ENCODE peak calls at places on chromosomes 3 and 15, in four cellular contexts. T is MM.1S, P is heart right ventricle, K is lower lobe of right lung. F is an unnamed sample. For H3K9me3, the result is how much of the 10 kb centered on the place peaks cover.

GRCh38 chr3:197926418-197926817 is 23.6 kb upstream of the RPL35A start:
- DNase-seq in T (no peak), P (no peak), K (no peak), F (peak)

GRCh38 chr3:139506792-139507191 is 30.5 kb upstream of the RBP2 start:
- DNase-seq in T (no peak), P (no peak), K (no peak), F (no peak)

GRCh38 chr3:37990527-37990926 is at the start of gene VILL:
- DNase-seq in T (no peak), P (no peak), K (peak), F (no peak)

GRCh38 chr3:127819656-127820055 is 2.7 kb downstream of the MGLL start:
- DNase-seq in T (no peak), P (no peak), K (no peak), F (no peak)

GRCh38 chr3:16477054-16477453 is 36.4 kb downstream of the RFTN1 start:
- DNase-seq in T (no peak), P (no peak), K (no peak), F (no peak)

GRCh38 chr15:99181544-99181943 is 67.8 kb downstream of the TTC23 start:
- DNase-seq in T (no peak), P (peak), K (no peak), F (no peak)

GRCh38 chr3:156644958-156645357 is 29.4 kb upstream of the TIPARP start:
- DNase-seq in T (no peak), P (no peak), K (no peak), F (no peak)

GRCh38 chr3:10957976-10958749 is 34.4 kb upstream of the SLC6A1 start:
- DNase-seq in T (no peak), P (peak), K (peak), F (no peak)

GRCh38 chr3:25727316-25727715 is 55.9 kb downstream of the NGLY1 start:
- DNase-seq in T (no peak), P (no peak), K (no peak), F (no peak)

GRCh38 chr3:20060924-20061323 is 20.7 kb downstream of the KAT2B start:
- DNase-seq in T (peak), P (no peak), K (no peak), F (no peak)

GRCh38 chr15:92012368-92012629 is 158.8 kb downstream of the SLCO3A1 start:
- DNase-seq in T (no peak), P (no peak), K (no peak), F (no peak)

GRCh38 chr3:58672451-58672850 is 5.9 kb upstream of the FAM3D start:
- DNase-seq in T (no peak), P (no peak), K (no peak), F (no peak)

GRCh38 chr15:39586387-39587171 is 5.7 kb downstream of the THBS1 start:
- DNase-seq in T (no peak), P (no peak), K (no peak), F (no peak)

GRCh38 chr3:30502051-30502741 is 104.2 kb upstream of the TGFBR2 start:
- DNase-seq in T (no peak), P (no peak), K (no peak), F (no peak)

DNA sequence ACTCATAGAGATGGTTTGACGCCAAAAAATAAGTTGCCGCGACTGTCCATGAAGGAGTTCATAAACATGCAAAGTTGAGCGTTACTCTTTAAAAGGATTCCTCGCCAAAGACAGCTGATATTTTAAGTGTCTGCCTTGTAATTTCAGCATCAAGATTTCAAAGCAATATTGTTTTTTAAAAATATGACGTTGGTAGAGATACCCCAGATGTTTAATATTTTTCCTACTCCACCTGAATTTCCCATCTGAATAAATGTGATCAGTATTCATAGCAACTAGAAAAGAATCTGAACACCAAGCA is 155.0 kb downstream of the TUSC7 start:
- DNase-seq in T (no peak), P (no peak), K (no peak), F (no peak)
- H3K4me3 ChIP-seq in T (no peak), P (no peak), K (no peak), F (no peak)

GRCh38 chr3:861721-862120 is 231.1 kb upstream of the CNTN6 start:
- DNase-seq in T (no peak), P (no peak), K (no peak), F (no peak)

GRCh38 chr3:853489-853888 is 239.3 kb upstream of the CNTN6 start:
- DNase-seq in T (no peak), P (no peak), K (no peak), F (no peak)

GRCh38 chr3:859135-859534 is 233.7 kb upstream of the CNTN6 start:
- DNase-seq in T (no peak), P (no peak), K (no peak), F (no peak)
- H3K9me3 ChIP-seq in T (under half), P (under half), K (under half), F (under half)

DNA sequence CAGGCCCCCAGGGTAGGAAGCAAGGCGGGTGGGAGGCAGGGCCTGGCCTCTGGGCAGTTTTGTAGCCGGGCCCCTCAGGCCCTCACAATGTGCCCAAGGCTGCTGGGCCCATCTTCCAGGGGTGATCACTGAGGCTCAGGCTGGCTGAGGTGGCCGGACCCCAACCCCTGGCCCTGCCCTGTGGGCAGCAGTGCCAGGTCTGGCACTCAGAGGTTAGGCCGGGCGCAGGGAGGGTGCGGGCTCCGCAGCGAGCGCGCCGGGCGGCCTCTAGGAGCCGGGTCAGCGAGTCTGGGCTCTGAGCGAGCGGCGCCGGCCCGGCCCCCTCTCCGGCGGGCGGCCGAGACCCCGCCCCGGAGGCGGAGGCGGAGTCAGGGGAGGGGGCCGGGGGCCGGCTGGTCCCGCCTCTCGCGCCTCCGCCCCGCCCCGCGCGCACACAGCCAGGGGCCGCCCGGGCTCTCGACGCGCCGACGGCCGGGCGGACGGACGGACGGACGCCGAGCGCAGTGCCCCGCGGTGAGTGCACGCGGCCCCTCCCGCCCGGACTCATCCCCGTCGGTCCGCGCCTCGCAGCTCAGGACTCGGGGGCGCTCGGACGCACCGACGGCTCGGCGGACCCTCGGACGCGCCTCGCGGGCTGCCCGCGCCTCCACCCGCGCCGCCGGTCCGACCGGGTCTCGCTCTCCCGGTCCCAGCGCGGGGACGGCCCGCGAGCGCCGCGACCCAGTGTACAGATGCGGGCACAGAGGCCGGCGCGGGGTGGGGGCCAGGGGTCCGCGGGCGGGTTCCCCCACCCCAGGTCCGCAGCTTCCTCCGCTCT is at the start of gene FBLN2:
- DNase-seq in T (no peak), P (peak), K (no peak), F (no peak)
- H3K4me3 ChIP-seq in T (no peak), P (no peak), K (peak), F (no peak)

GRCh38 chr3:45896069-45896468 is 9.7 kb downstream of the CCR9 start:
- DNase-seq in T (no peak), P (no peak), K (no peak), F (no peak)

GRCh38 chr3:45887759-45888511 is 1.6 kb downstream of the CCR9 start:
- DNase-seq in T (no peak), P (no peak), K (no peak), F (no peak)

GRCh38 chr3:45889278-45889833 is 3.0 kb downstream of the CCR9 start:
- DNase-seq in T (peak), P (no peak), K (no peak), F (peak)

GRCh38 chr3:45890405-45890804 is 4.1 kb downstream of the CCR9 start:
- DNase-seq in T (no peak), P (no peak), K (no peak), F (peak)

GRCh38 chr3:45892161-45892560 is 5.8 kb downstream of the CCR9 start:
- DNase-seq in T (no peak), P (no peak), K (no peak), F (no peak)
- H3K9me3 ChIP-seq in T (under half), P (under half), K (under half), F (under half)

GRCh38 chr3:87437765-87438164 is 161.4 kb upstream of the POU1F1 start:
- DNase-seq in T (no peak), P (no peak), K (no peak), F (no peak)
- H3K4me3 ChIP-seq in T (no peak), P (no peak), K (no peak), F (no peak)

DNA sequence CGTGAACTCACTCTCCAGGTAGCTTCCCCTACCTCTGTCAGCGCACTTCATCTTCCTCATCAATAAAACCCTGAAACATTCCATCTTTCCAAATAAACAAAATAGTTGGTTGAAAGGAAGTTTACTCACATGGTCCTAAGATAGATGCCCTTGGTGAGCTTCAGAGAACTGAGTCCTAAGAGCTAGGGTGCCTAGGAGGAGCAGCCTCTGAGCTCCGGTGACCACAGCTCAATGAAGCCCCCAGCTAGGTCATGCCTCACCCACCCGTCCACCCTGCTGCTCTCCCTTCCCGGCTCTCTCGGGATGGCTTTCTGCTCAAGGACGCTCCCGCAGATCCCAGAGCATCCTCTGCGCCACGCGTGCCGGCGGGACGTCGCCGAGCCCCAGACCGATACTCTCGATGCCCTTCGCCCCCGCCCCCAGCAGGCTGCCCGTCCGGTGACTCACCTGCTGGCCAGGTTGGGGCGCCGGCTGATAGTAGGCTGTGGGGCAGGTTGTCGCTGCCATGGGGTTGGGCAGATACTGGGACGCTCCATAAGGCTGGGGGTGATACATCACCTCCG is 697 bp downstream of the VGLL3 start:
- DNase-seq in T (peak), P (no peak), K (peak), F (no peak)
- H3K9me3 ChIP-seq in T (under half), P (under half), K (under half), F (under half)

GRCh38 chr3:195558602-195559001 is 15.5 kb upstream of the PPP1R2 start:
- DNase-seq in T (peak), P (no peak), K (no peak), F (peak)
- H3K4me3 ChIP-seq in T (no peak), P (no peak), K (no peak), F (no peak)

GRCh38 chr3:44729384-44729910 is at the start of gene ZNF501:
- DNase-seq in T (peak), P (peak), K (peak), F (peak)
- H3K9me3 ChIP-seq in T (under half), P (half or more), K (half or more), F (under half)

GRCh38 chr15:76150971-76151598 is 91.3 kb downstream of the TMEM266 start:
- DNase-seq in T (peak), P (peak), K (peak), F (peak)
- H3K4me3 ChIP-seq in T (peak), P (no peak), K (no peak), F (no peak)

F was measured in OCI-LY7.